ENCODE peak calls at places on chromosomes 1 and 21, in four cellular contexts. U is effector CD8-positive, alpha-beta T cell; T is activated T-cell treated with anti-CD3 and anti-CD28 coated beads, Interleukin-2, amount 50 U/mL, for 72 hours; J is posterior cingulate gyrus. E is an unnamed sample.

GRCh38 chr1:7586031-7586941 is 184.8 kb upstream of the VAMP3 start:
- DNase-seq in U (no peak), T (no peak), J (no peak), E (no peak)

GRCh38 chr21:45434645-45435217 is 29.8 kb downstream of the COL18A1 start:
- DNase-seq in U (no peak), T (no peak), J (no peak), E (no peak)

GRCh38 chr1:31437433-31438037 is 24.5 kb downstream of the SERINC2 start:
- DNase-seq in U (no peak), T (no peak), J (no peak), E (no peak)

GRCh38 chr1:99573431-99574217 is 72.3 kb upstream of the PALMD start:
- DNase-seq in U (no peak), T (no peak), J (no peak), E (no peak)

GRCh38 chr1:183144752-183145151 is 41.3 kb upstream of the LAMC2 start:
- DNase-seq in U (no peak), T (no peak), J (no peak), E (peak; percentile 31)

GRCh38 chr1:175808573-175808972 is 65.2 kb upstream of the TNR start:
- DNase-seq in U (no peak), T (no peak), J (no peak), E (no peak)

GRCh38 chr1:150022357-150022756 is 11.8 kb upstream of the OTUD7B start:
- DNase-seq in U (no peak), T (no peak), J (no peak), E (no peak)

GRCh38 chr1:165443539-165444289 is 1.2 kb downstream of the RXRG start:
- DNase-seq in U (no peak), T (no peak), J (no peak), E (no peak)

GRCh38 chr1:34924759-34925555 is 4.5 kb downstream of the DLGAP3 start:
- DNase-seq in U (peak; percentile 23), T (peak; percentile 64), J (peak; percentile 52), E (peak; percentile 46)

GRCh38 chr1:38064232-38064903 is 17.8 kb upstream of the POU3F1 start:
- DNase-seq in U (no peak), T (no peak), J (peak; percentile 60), E (peak; percentile 58)

GRCh38 chr1:105485207-105485606 is 1571.3 kb upstream of the PRMT6 start:
- DNase-seq in U (no peak), T (no peak), J (no peak), E (no peak)

GRCh38 chr1:38551318-38551717 is 308.3 kb downstream of the RRAGC start:
- DNase-seq in U (no peak), T (no peak), J (no peak), E (no peak)

GRCh38 chr1:10510520-10511493 is 36.1 kb downstream of the PEX14 start:
- DNase-seq in U (peak; percentile 30), T (peak; percentile 79), J (no peak), E (peak; percentile 86)

GRCh38 chr1:19922015-19922688 is 1.3 kb downstream of the PLA2G2E start:
- DNase-seq in U (no peak), T (no peak), J (no peak), E (no peak)

GRCh38 chr21:18801468-18801867 is 397.9 kb upstream of the TMPRSS15 start:
- DNase-seq in U (no peak), T (no peak), J (no peak), E (peak; percentile 64)

GRCh38 chr1:63799810-63800209 is 26.0 kb downstream of the ROR1 start:
- DNase-seq in U (no peak), T (no peak), J (no peak), E (no peak)

E was measured in amniotic epithelial cell.